ENCODE peak calls at places on chromosomes 16 and 17, in four cellular contexts. J is GM12878, N is K562, D is SK-N-SH. E is an unnamed sample.
A peak's percentile ranks its signal among the peaks of the same experiment; 100 is the strongest.

GRCh38 chr17:68310141-68310540 is 18.8 kb downstream of the ARSG start:
- DNase-seq in J (no peak), N (no peak), D (no peak), E (no peak)

GRCh38 chr17:55770220-55770870 is 19.5 kb downstream of the PCTP start:
- DNase-seq in J (no peak), N (peak; percentile 39), D (peak; percentile 73), E (no peak)

GRCh38 chr16:50591800-50592771 is 43.9 kb downstream of the NKD1 start:
- DNase-seq in J (no peak), N (no peak), D (peak; percentile 75), E (no peak)

GRCh38 chr17:36928450-36929125 is 8.7 kb upstream of the LHX1 start:
- DNase-seq in J (no peak), N (no peak), D (no peak), E (no peak)

GRCh38 chr17:7323731-7324437 is 5.3 kb downstream of the NEURL4 start:
- DNase-seq in J (no peak), N (peak; percentile 55), D (peak; percentile 90), E (peak; percentile 47)

GRCh38 chr17:47279062-47279801 is 25.6 kb downstream of the ITGB3 start:
- DNase-seq in J (peak; percentile 92), N (peak; percentile 52), D (no peak), E (no peak)

GRCh38 chr16:76669288-76669687 is 392.1 kb downstream of the CNTNAP4 start:
- DNase-seq in J (no peak), N (no peak), D (no peak), E (no peak)

GRCh38 chr17:5364156-5364555 is 55.3 kb downstream of the NUP88 start:
- DNase-seq in J (no peak), N (no peak), D (no peak), E (no peak)

GRCh38 chr17:48030531-48030930 is 7.1 kb downstream of the COPZ2 start:
- DNase-seq in J (no peak), N (no peak), D (no peak), E (no peak)

GRCh38 chr16:20960899-20961298 is 60.3 kb downstream of the LYRM1 start:
- DNase-seq in J (no peak), N (no peak), D (no peak), E (no peak)

GRCh38 chr17:12995106-12995895 is 22.5 kb downstream of the ELAC2 start:
- DNase-seq in J (no peak), N (no peak), D (no peak), E (no peak)

GRCh38 chr17:12028611-12029010 is 7.9 kb downstream of the MAP2K4 start:
- DNase-seq in J (no peak), N (no peak), D (no peak), E (no peak)

GRCh38 chr17:42674755-42675347 is 1.9 kb downstream of the PLEKHH3 start:
- DNase-seq in J (no peak), N (peak; percentile 39), D (no peak), E (peak; percentile 63)

GRCh38 chr17:63494300-63494928 is 17.6 kb downstream of the ACE start:
- DNase-seq in J (no peak), N (no peak), D (no peak), E (no peak)

GRCh38 chr16:49653577-49653976 is 202.3 kb downstream of the ZNF423 start:
- DNase-seq in J (no peak), N (no peak), D (no peak), E (no peak)

GRCh38 chr16:5621826-5622225 is 524.2 kb upstream of the EEF2KMT start:
- DNase-seq in J (no peak), N (no peak), D (peak; percentile 52), E (no peak)

GRCh38 chr17:68289936-68290267 is 1.0 kb downstream of the SLC16A6 start:
- DNase-seq in J (no peak), N (no peak), D (no peak), E (no peak)

GRCh38 chr17:52824542-52824941 is 666.0 kb upstream of the CA10 start:
- DNase-seq in J (no peak), N (no peak), D (no peak), E (no peak)

GRCh38 chr16:64900029-64900428 is 221.8 kb downstream of the CDH11 start:
- DNase-seq in J (no peak), N (no peak), D (peak; percentile 4), E (no peak)

GRCh38 chr16:49455181-49455990 is 81.8 kb downstream of the C16orf78 start:
- DNase-seq in J (no peak), N (no peak), D (no peak), E (peak; percentile 35)

GRCh38 chr17:17416007-17416399 is 60.8 kb upstream of the MED9 start:
- DNase-seq in J (peak; percentile 31), N (peak; percentile 84), D (peak; percentile 66), E (no peak)

GRCh38 chr17:977163-977562 is 2.4 kb downstream of the NXN start:
- DNase-seq in J (no peak), N (no peak), D (no peak), E (no peak)

GRCh38 chr17:7650509-7651096 is at the start of gene ATP1B2:
- DNase-seq in J (no peak), N (peak; percentile 94), D (peak; percentile 95), E (peak; percentile 90)

GRCh38 chr16:17469011-17469741 is 1.6 kb downstream of the XYLT1 start:
- DNase-seq in J (no peak), N (no peak), D (peak; percentile 34), E (no peak)

GRCh38 chr16:11848842-11849241 is 2.5 kb downstream of the RSL1D1 start:
- DNase-seq in J (no peak), N (no peak), D (no peak), E (no peak)

GRCh38 chr17:35314415-35315216 is 58.8 kb downstream of the SLFN11 start:
- DNase-seq in J (no peak), N (no peak), D (peak; percentile 2), E (peak; percentile 53)

GRCh38 chr17:42651392-42651791 is 7.7 kb upstream of the TUBG2 start:
- DNase-seq in J (no peak), N (no peak), D (no peak), E (no peak)

GRCh38 chr16:9088848-9089247 is 2.6 kb upstream of the HAPSTR1 start:
- DNase-seq in J (no peak), N (no peak), D (no peak), E (no peak)

GRCh38 chr17:32588982-32589381 is 102.2 kb downstream of the CDK5R1 start:
- DNase-seq in J (no peak), N (peak; percentile 23), D (peak; percentile 23), E (no peak)

GRCh38 chr17:70868134-70868533 is 698.8 kb downstream of the KCNJ2 start:
- DNase-seq in J (no peak), N (no peak), D (no peak), E (no peak)

GRCh38 chr17:70872194-70872593 is 702.9 kb downstream of the KCNJ2 start:
- DNase-seq in J (no peak), N (no peak), D (no peak), E (no peak)

GRCh38 chr17:70865993-70866804 is 696.9 kb downstream of the KCNJ2 start:
- DNase-seq in J (no peak), N (no peak), D (no peak), E (no peak)

GRCh38 chr17:70871180-70871818 is 702.0 kb downstream of the KCNJ2 start:
- DNase-seq in J (no peak), N (no peak), D (no peak), E (no peak)

DNA sequence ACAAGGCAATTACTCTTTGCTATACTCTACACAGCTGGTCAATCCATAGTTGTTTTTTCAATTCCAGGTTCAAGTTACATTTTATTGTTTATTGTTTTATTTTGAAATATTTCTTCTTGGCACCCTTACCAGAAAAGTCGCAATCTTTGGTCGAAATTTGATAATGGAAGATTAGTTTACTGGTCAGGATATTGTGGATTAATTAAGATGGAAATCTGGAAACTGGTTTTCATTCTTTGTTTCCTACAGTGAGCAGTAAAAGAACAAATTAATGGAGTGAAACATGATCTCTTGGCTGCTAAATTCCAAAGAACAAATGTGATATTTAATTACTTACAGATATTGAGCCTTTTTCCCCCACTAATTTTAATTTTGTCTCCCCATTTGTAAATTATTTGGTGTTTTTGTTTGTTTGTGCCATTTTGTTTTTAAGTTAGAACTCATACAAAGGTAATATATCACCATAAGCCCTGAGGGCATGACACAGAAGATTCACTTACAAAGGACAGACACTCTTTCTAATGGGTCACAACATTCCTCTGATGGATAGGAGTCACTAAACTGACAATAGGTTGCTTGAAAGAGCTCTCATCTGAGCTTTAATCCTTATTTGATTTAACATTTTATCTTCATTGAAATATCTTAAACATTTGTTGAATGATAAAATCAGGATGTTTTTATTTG is 700.2 kb downstream of the KCNJ2 start:
- DNase-seq in J (no peak), N (no peak), D (no peak), E (no peak)
- TF ChIP-seq NRF1 in J (no peak), N (no peak), D (no peak), E (no peak)

DNA sequence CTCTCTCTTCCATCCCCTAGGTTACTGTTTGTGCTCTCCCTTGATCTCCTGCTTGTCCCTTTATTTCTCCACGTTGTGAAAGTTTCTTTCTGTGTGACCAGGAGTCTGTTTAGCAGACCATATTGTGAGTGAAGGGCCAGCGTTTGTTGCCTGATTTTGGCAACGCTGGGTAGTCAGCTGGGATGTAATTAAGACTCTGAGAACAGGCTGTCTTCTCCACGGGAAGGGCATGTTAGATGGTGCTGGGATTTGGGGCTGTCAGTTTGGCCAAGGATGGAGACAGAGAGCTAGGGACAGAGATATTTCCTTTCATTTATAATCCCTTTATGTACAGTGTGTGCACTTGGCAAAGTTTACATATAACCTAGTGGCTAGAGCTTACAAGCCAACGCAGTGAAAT is 263.2 kb downstream of the FTO start:
- DNase-seq in J (no peak), N (no peak), D (no peak), E (no peak)
- TF ChIP-seq NRF1 in J (no peak), N (no peak), D (no peak), E (no peak)

GRCh38 chr16:31182391-31182790 is 2.5 kb downstream of the FUS start:
- DNase-seq in J (no peak), N (peak; percentile 13), D (no peak), E (no peak)
- TF ChIP-seq NRF1 in J (no peak), N (no peak), D (no peak), E (no peak)

DNA sequence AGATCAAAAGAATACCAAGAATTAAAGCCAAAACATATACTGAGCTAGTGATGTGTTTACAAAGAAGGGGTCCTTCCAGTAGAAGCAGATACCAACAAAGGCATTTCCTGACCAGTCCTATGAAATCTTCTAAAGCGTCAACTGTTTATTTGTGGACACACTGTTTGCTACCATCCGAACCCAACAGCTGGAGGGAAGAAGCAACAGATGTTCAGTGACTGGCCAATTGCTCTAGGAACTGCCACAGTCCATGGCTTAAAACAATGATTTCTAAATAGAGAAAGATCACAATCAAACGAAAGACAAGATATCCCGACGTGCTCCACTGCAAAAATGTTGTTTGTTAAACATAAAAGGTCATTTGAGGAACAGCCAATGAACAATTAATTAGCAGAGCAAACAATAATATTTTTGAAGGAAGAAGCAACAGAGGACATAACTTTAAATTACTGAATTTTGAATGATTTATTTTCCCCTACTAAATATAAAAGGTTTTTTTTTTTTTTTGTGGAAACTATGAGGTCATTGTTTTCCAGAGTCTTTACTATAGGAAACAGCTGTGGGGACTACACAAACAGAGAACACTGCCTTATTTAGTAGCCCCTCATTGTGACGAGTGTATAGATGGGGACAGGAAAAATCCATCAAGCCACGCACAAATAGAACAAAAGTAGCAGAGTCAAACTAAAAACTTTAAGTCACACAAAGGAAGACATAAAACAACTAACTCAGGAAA is 17.2 kb downstream of the USP31 start:
- DNase-seq in J (no peak), N (no peak), D (no peak), E (no peak)
- TF ChIP-seq NRF1 in J (no peak), N (no peak), D (no peak), E (no peak)

GRCh38 chr17:78790552-78790951 is 8.5 kb upstream of the CYTH1 start:
- DNase-seq in J (no peak), N (no peak), D (no peak), E (no peak)
- TF ChIP-seq NRF1 in J (no peak), N (no peak), D (no peak), E (no peak)